ENCODE peak calls at places on chromosomes 7 and 10, in six cellular contexts. M is B cell, O is lower leg skin, P is HL-60, F is cardiac muscle cell, Y is AG04450. K is an unnamed sample.

GRCh38 chr7:129494041-129494440 is 8.3 kb upstream of the SMKR1 start:
- DNase-seq in Y (peak; percentile 83), O (no peak), F (peak; percentile 54), P (no peak), M (no peak), K (no peak)

GRCh38 chr7:50347693-50348092 is 43.2 kb downstream of the IKZF1 start:
- DNase-seq in F (no peak), Y (no peak), O (no peak), M (no peak), P (no peak), K (no peak)

GRCh38 chr7:2232766-2233520 is at the start of gene MAD1L1:
- DNase-seq in P (peak; percentile 88), Y (peak; percentile 78), F (peak; percentile 94), M (peak; percentile 93), O (peak; percentile 98), K (peak; percentile 39)

GRCh38 chr7:6273917-6274630 is 1.6 kb upstream of the CYTH3 start:
- DNase-seq in P (no peak), M (no peak), Y (no peak), O (peak; percentile 58), F (no peak), K (no peak)

GRCh38 chr7:54559401-54559800 is 17.2 kb downstream of the VSTM2A start:
- DNase-seq in P (no peak), Y (no peak), O (no peak), M (no peak), F (no peak), K (no peak)

GRCh38 chr7:101169110-101169837 is 3.9 kb upstream of the VGF start:
- DNase-seq in F (no peak), O (no peak), Y (no peak), P (no peak), M (no peak), K (no peak)

GRCh38 chr7:117350027-117350426 is 27.2 kb upstream of the WNT2 start:
- DNase-seq in O (no peak), P (no peak), Y (no peak), M (no peak), F (no peak), K (no peak)

GRCh38 chr10:90308223-90308622 is 549.6 kb downstream of the HTR7 start:
- DNase-seq in P (no peak), M (no peak), Y (peak; percentile 16), O (no peak), F (peak; percentile 74), K (no peak)

GRCh38 chr10:178208-178607 is 43.0 kb downstream of the ZMYND11 start:
- DNase-seq in F (peak; percentile 65), P (no peak), M (no peak), O (no peak), Y (no peak), K (no peak)

GRCh38 chr7:36109013-36109627 is 43.9 kb upstream of the EEPD1 start:
- DNase-seq in F (no peak), M (no peak), Y (no peak), P (no peak), O (no peak), K (no peak)

GRCh38 chr10:77431980-77432379 is 205.6 kb downstream of the KCNMA1 start:
- DNase-seq in F (no peak), O (no peak), Y (no peak), M (no peak), P (no peak), K (no peak)

GRCh38 chr10:77432398-77432797 is 205.2 kb downstream of the KCNMA1 start:
- DNase-seq in O (no peak), P (no peak), F (no peak), Y (no peak), M (no peak), K (no peak)

GRCh38 chr10:77430530-77430929 is 207.1 kb downstream of the KCNMA1 start:
- DNase-seq in M (no peak), O (no peak), F (no peak), Y (no peak), P (no peak), K (no peak)

GRCh38 chr10:77431209-77431611 is 206.4 kb downstream of the KCNMA1 start:
- DNase-seq in P (no peak), O (no peak), M (no peak), F (no peak), Y (no peak), K (no peak)

GRCh38 chr10:77428776-77429395 is 208.7 kb downstream of the KCNMA1 start:
- DNase-seq in O (no peak), F (peak; percentile 79), P (no peak), M (no peak), Y (peak; percentile 60), K (no peak)
- TF ChIP-seq CTCF in O (no peak), F (peak; percentile 77), P (no peak), M (peak; percentile 13), Y (peak; percentile 92), K (peak; percentile 41)

GRCh38 chr7:123355576-123356195 is 155.9 kb upstream of the SLC13A1 start:
- DNase-seq in Y (no peak), M (no peak), F (peak; percentile 34), P (no peak), O (no peak), K (no peak)
- TF ChIP-seq CTCF in Y (no peak), M (no peak), F (peak; percentile 18), P (no peak), O (no peak), K (no peak)

GRCh38 chr7:28046035-28046434 is 134.6 kb downstream of the JAZF1 start:
- DNase-seq in F (no peak), Y (no peak), P (no peak), M (no peak), O (no peak), K (no peak)
- TF ChIP-seq CTCF in F (no peak), Y (no peak), P (no peak), M (no peak), O (no peak), K (no peak)

GRCh38 chr7:972670-973309 is 2.6 kb downstream of the COX19 start:
- DNase-seq in P (no peak), O (no peak), F (peak; percentile 60), Y (no peak), M (no peak), K (no peak)
- TF ChIP-seq CTCF in P (no peak), O (no peak), F (no peak), Y (no peak), M (no peak), K (no peak)

GRCh38 chr10:43377393-43377883 is 6.0 kb downstream of the FXYD4 start:
- DNase-seq in P (no peak), F (no peak), M (peak; percentile 12), O (no peak), Y (no peak), K (no peak)
- TF ChIP-seq CTCF in P (no peak), F (peak; percentile 5), M (no peak), O (no peak), Y (peak; percentile 2), K (no peak)

GRCh38 chr7:155862516-155863257 is 50.4 kb upstream of the SHH start:
- DNase-seq in F (no peak), O (peak; percentile 78), P (no peak), M (no peak), Y (no peak), K (no peak)
- TF ChIP-seq CTCF in F (no peak), O (no peak), P (peak; percentile 3), M (no peak), Y (peak; percentile 20), K (no peak)

GRCh38 chr10:100728928-100729876 is 16.2 kb upstream of the PAX2 start:
- DNase-seq in F (peak; percentile 50), M (peak; percentile 59), Y (no peak), P (peak; percentile 27), O (no peak), K (no peak)
- TF ChIP-seq CTCF in F (peak; percentile 47), M (peak; percentile 16), Y (peak; percentile 41), P (peak; percentile 11), O (no peak), K (no peak)

GRCh38 chr10:91860885-91861284 is 48.4 kb downstream of the FGFBP3 start:
- DNase-seq in P (no peak), O (no peak), F (no peak), Y (no peak), M (no peak), K (no peak)

GRCh38 chr10:91856637-91857036 is 52.6 kb downstream of the FGFBP3 start:
- DNase-seq in F (peak; percentile 29), Y (no peak), M (no peak), O (no peak), P (no peak), K (no peak)
- TF ChIP-seq CTCF in F (peak; percentile 40), Y (peak; percentile 46), M (no peak), O (no peak), P (no peak), K (no peak)

GRCh38 chr7:149071641-149072437 is 18.7 kb downstream of the ZNF786 start:
- DNase-seq in M (peak; percentile 28), P (peak; percentile 83), F (no peak), Y (no peak), O (no peak), K (no peak)
- TF ChIP-seq CTCF in M (peak; percentile 25), P (peak; percentile 58), F (peak; percentile 10), Y (peak; percentile 3), O (no peak), K (peak; percentile 21)

K was measured in esophagus squamous epithelium.